ENCODE peak calls at places on chromosome 3, in ten cellular contexts. U, B, I, Q, N, S, L, X, E and W are unnamed samples.

GRCh38 chr3:160183375-160184076 is 41.7 kb upstream of the C3orf80 start:
- DNase-seq in U (no peak), B (no peak), I (no peak), Q (peak), N (no peak), S (no peak), L (no peak), X (no peak), E (no peak), W (no peak)

GRCh38 chr3:66014641-66015040 is 24.1 kb downstream of the MAGI1 start:
- DNase-seq in U (no peak), B (no peak), I (no peak), Q (no peak), N (no peak), S (no peak), L (no peak), X (no peak), E (no peak), W (no peak)

GRCh38 chr3:40086890-40087884 is 222.3 kb upstream of the EIF1B start:
- DNase-seq in U (peak), B (no peak), I (no peak), Q (no peak), N (no peak), S (no peak), L (no peak), X (no peak), E (peak), W (no peak)

GRCh38 chr3:9398715-9399708 is 1.6 kb downstream of the SETD5 start:
- DNase-seq in U (no peak), B (no peak), I (no peak), Q (peak), N (peak), S (no peak), L (peak), X (peak), E (no peak), W (peak)

GRCh38 chr3:141538568-141538967 is 51.7 kb downstream of the RASA2 start:
- DNase-seq in U (no peak), B (no peak), I (no peak), Q (peak), N (no peak), S (no peak), L (no peak), X (no peak), E (no peak), W (no peak)

GRCh38 chr3:175255698-175256097 is 396.6 kb downstream of the NAALADL2 start:
- DNase-seq in U (no peak), B (no peak), I (no peak), Q (peak), N (no peak), S (no peak), L (no peak), X (no peak), E (no peak), W (no peak)

GRCh38 chr3:153291052-153291689 is 129.1 kb downstream of the RAP2B start:
- DNase-seq in U (no peak), B (no peak), I (peak), Q (peak), N (peak), S (peak), L (no peak), X (no peak), E (peak), W (no peak)

GRCh38 chr3:114308830-114309229 is 15.0 kb downstream of the TIGIT start:
- DNase-seq in U (no peak), B (no peak), I (no peak), Q (no peak), N (peak), S (no peak), L (peak), X (no peak), E (no peak), W (no peak)

GRCh38 chr3:1082024-1082633 is 10.7 kb upstream of the CNTN6 start:
- DNase-seq in U (peak), B (peak), I (peak), Q (peak), N (peak), S (peak), L (peak), X (peak), E (peak), W (peak)

GRCh38 chr3:65751123-65751700 is 287.5 kb downstream of the MAGI1 start:
- DNase-seq in U (no peak), B (peak), I (peak), Q (peak), N (peak), S (peak), L (peak), X (peak), E (peak), W (peak)

GRCh38 chr3:152026033-152026556 is 152.7 kb downstream of the SUCNR1 start:
- DNase-seq in U (no peak), B (no peak), I (no peak), Q (peak), N (peak), S (no peak), L (no peak), X (no peak), E (peak), W (no peak)

GRCh38 chr3:112304611-112305010 is 10.6 kb upstream of the SLC9C1 start:
- DNase-seq in U (no peak), B (no peak), I (no peak), Q (peak), N (no peak), S (no peak), L (no peak), X (no peak), E (no peak), W (no peak)
- TF ChIP-seq CTCF in U (no peak), B (peak), I (no peak), Q (peak), N (peak), S (no peak), L (no peak), X (peak), E (no peak), W (no peak)

GRCh38 chr3:71057526-71057894 is 526.0 kb downstream of the FOXP1 start:
- DNase-seq in U (no peak), B (no peak), I (no peak), Q (peak), N (no peak), S (no peak), L (no peak), X (no peak), E (peak), W (no peak)
- TF ChIP-seq CTCF in U (no peak), B (no peak), I (no peak), Q (no peak), N (no peak), S (no peak), L (no peak), X (no peak), E (no peak), W (no peak)

GRCh38 chr3:13826672-13827071 is 53.2 kb downstream of the WNT7A start:
- DNase-seq in U (no peak), B (no peak), I (no peak), Q (no peak), N (no peak), S (no peak), L (no peak), X (no peak), E (no peak), W (no peak)
- TF ChIP-seq CTCF in U (no peak), B (no peak), I (no peak), Q (no peak), N (no peak), S (no peak), L (no peak), X (no peak), E (no peak), W (no peak)

GRCh38 chr3:180630360-180630759 is 28.4 kb downstream of the TTC14 start:
- DNase-seq in U (no peak), B (no peak), I (no peak), Q (peak), N (no peak), S (no peak), L (no peak), X (no peak), E (no peak), W (no peak)

GRCh38 chr3:180631317-180631716 is 29.4 kb downstream of the TTC14 start:
- DNase-seq in U (no peak), B (no peak), I (no peak), Q (no peak), N (no peak), S (no peak), L (no peak), X (no peak), E (no peak), W (no peak)

DNA sequence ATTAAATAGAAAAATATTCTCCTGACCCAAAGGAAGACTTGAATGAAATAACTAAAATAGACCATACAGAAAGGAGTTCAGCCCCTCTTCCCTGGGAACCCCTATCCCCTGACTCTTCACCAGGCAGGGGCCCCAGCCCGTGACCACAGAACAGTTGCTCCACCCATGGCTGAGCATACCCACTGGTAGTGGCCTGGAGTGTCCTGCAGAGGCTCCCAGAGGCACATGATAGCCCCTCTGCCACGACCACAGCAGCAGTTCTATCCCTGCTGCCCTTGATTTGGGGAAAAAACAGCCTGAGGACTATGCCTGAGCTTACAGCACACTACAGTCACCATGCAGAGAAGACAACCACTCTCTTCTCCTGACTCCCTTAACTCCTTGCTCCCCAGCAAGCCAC is 31.8 kb downstream of the TTC14 start:
- DNase-seq in U (no peak), B (no peak), I (peak), Q (no peak), N (peak), S (no peak), L (no peak), X (peak), E (peak), W (no peak)
- TF ChIP-seq CTCF in U (no peak), B (peak), I (peak), Q (no peak), N (peak), S (no peak), L (no peak), X (peak), E (no peak), W (peak)

GRCh38 chr3:130963878-130964277 is 62.7 kb downstream of the ASTE1 start:
- DNase-seq in U (no peak), B (no peak), I (no peak), Q (peak), N (no peak), S (no peak), L (no peak), X (no peak), E (peak), W (no peak)

GRCh38 chr3:130960139-130960779 is 66.4 kb downstream of the ASTE1 start:
- DNase-seq in U (no peak), B (no peak), I (no peak), Q (peak), N (no peak), S (no peak), L (no peak), X (no peak), E (no peak), W (no peak)

GRCh38 chr3:130961458-130961857 is 65.2 kb downstream of the ASTE1 start:
- DNase-seq in U (no peak), B (no peak), I (no peak), Q (no peak), N (no peak), S (no peak), L (no peak), X (no peak), E (no peak), W (no peak)

GRCh38 chr3:130967281-130967680 is 59.3 kb downstream of the ASTE1 start:
- DNase-seq in U (no peak), B (no peak), I (no peak), Q (no peak), N (no peak), S (no peak), L (no peak), X (no peak), E (no peak), W (no peak)

GRCh38 chr3:130963444-130963843 is 63.2 kb downstream of the ASTE1 start:
- DNase-seq in U (no peak), B (no peak), I (no peak), Q (peak), N (no peak), S (no peak), L (no peak), X (no peak), E (no peak), W (no peak)
- TF ChIP-seq CTCF in U (no peak), B (no peak), I (no peak), Q (no peak), N (no peak), S (no peak), L (no peak), X (no peak), E (no peak), W (no peak)

GRCh38 chr3:120369000-120369399 is 19.8 kb upstream of the LRRC58 start:
- DNase-seq in U (no peak), B (peak), I (no peak), Q (no peak), N (no peak), S (no peak), L (no peak), X (no peak), E (peak), W (no peak)

GRCh38 chr3:120364101-120364500 is 14.9 kb upstream of the LRRC58 start:
- DNase-seq in U (no peak), B (no peak), I (no peak), Q (no peak), N (no peak), S (no peak), L (no peak), X (no peak), E (no peak), W (no peak)

GRCh38 chr3:120370463-120370862 is 21.3 kb upstream of the LRRC58 start:
- DNase-seq in U (no peak), B (no peak), I (no peak), Q (no peak), N (no peak), S (no peak), L (no peak), X (no peak), E (no peak), W (no peak)

GRCh38 chr3:120368172-120368571 is 19.0 kb upstream of the LRRC58 start:
- DNase-seq in U (no peak), B (no peak), I (no peak), Q (no peak), N (no peak), S (no peak), L (no peak), X (no peak), E (no peak), W (no peak)

DNA sequence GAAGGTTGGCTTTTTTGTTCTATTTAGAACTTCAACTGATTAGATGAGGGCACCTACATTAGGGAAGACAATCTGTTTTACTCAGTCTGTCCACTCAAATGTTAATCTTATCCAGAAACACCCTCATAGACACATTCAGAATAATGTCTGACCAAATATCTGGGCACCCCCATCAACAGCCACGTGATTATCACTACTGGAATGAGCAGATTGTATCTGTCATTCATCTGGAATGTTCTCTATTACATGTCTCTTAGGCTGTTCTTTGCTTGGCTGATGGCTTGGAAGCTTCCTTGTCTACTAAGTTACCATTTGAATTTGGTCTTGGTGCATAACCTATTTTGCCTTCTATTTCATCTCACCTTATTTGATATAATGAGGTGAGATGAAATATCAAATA is 15.7 kb upstream of the LRRC58 start:
- DNase-seq in U (no peak), B (no peak), I (no peak), Q (peak), N (no peak), S (no peak), L (no peak), X (no peak), E (no peak), W (no peak)
- TF ChIP-seq CTCF in U (no peak), B (no peak), I (no peak), Q (no peak), N (no peak), S (no peak), L (no peak), X (no peak), E (no peak), W (no peak)

DNA sequence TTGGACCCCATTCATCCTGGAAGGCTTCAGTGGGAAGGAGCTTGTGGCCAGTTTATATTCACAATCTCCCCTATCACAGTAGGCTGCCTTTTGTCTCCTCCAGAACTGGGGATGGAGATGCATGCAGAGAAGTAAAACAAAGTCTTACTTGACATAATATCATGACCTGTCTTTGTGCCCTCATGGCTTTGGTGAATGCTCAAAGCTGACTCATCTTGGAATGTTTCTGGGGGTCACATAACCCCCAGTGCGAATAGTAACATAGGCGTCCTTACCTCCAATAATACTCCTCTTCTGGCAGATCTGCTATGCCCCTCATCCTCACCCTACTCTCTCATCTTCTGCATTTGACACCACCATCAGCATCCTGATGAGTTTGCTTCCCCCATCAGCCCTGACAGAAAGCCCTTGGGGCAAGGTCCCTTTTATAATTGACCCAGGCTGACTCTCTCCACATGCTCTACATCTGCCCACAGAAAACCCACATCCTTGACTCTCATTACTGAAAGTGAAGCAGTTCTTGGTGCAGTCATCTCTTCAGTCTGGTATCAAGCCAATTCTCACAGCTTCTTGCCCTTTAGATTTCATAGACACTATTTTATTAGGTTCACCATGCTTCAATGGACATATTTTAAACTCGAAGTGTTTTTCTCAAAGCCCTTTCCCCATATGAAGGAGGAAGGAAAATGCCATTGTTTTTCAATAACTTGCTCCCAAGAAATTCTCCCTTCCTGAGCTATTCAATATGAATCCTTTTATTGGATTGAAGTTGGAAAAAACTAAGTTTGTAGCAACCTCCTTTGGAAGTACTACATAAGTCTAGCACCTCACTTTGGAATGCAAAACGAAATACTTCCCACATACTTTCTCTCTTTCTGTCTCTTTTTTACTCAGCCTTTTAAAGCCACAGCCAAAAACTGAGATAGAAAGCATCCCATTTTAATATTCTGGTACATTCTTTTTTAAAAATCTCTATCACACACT is 36.6 kb downstream of the OSTN start:
- DNase-seq in U (no peak), B (no peak), I (no peak), Q (peak), N (peak), S (no peak), L (peak), X (no peak), E (no peak), W (peak)
- TF ChIP-seq CTCF in U (no peak), B (no peak), I (no peak), Q (no peak), N (no peak), S (no peak), L (no peak), X (no peak), E (no peak), W (no peak)